ENCODE peak calls at places on chromosomes 7 and 10, in ten cellular contexts. D is NCI-H69; V is brain pericyte; A is T follicular helper cell; B is HuH-7; S is ELF-1; L is activated CD8-positive, alpha-beta memory T cell treated with anti-CD3 and anti-CD28 coated beads for 1 hour; X is AG09319; Z is kidney glomerular epithelial cell; I is kidney epithelial cell. Q is an unnamed sample.

GRCh38 chr7:150964593-150965111 is 13.5 kb downstream of the KCNH2 start:
- DNase-seq in D (peak), V (no peak), A (no peak), B (peak), S (peak), L (no peak), X (no peak), Z (no peak), I (no peak), Q (no peak)

GRCh38 chr10:68212721-68213352 is 19.1 kb downstream of the ATOH7 start:
- DNase-seq in D (peak), V (no peak), A (no peak), B (no peak), S (no peak), L (no peak), X (no peak), Z (no peak), I (no peak), Q (no peak)

GRCh38 chr7:97179454-97180104 is 62.1 kb downstream of the SDHAF3 start:
- DNase-seq in D (peak), V (peak), A (peak), B (peak), S (peak), L (peak), X (peak), Z (peak), I (peak), Q (peak)

GRCh38 chr10:60572511-60573194 is 183.0 kb upstream of the ANK3 start:
- DNase-seq in D (peak), V (peak), A (no peak), B (peak), S (peak), L (no peak), X (no peak), Z (peak), I (peak), Q (no peak)

GRCh38 chr7:2362385-2363088 is 7.9 kb downstream of the EIF3B start:
- DNase-seq in D (no peak), V (no peak), A (no peak), B (no peak), S (no peak), L (no peak), X (no peak), Z (no peak), I (no peak), Q (no peak)

GRCh38 chr7:135991322-135991721 is 14.2 kb upstream of the MTPN start:
- DNase-seq in D (no peak), V (no peak), A (no peak), B (no peak), S (no peak), L (no peak), X (no peak), Z (no peak), I (no peak), Q (no peak)

GRCh38 chr7:70417061-70417655 is 714.8 kb upstream of the GALNT17 start:
- DNase-seq in D (peak), V (no peak), A (no peak), B (no peak), S (peak), L (no peak), X (no peak), Z (no peak), I (no peak), Q (no peak)

GRCh38 chr10:133132711-133133291 is 27.2 kb upstream of the KNDC1 start:
- DNase-seq in D (no peak), V (no peak), A (no peak), B (no peak), S (no peak), L (no peak), X (no peak), Z (no peak), I (no peak), Q (peak)

GRCh38 chr10:80260295-80261243 is 28.9 kb downstream of the MAT1A start:
- DNase-seq in D (peak), V (no peak), A (no peak), B (peak), S (no peak), L (no peak), X (no peak), Z (no peak), I (no peak), Q (peak)

GRCh38 chr10:118522791-118523498 is 72.5 kb downstream of the PRLHR start:
- DNase-seq in D (peak), V (no peak), A (no peak), B (no peak), S (peak), L (no peak), X (no peak), Z (peak), I (peak), Q (no peak)

GRCh38 chr10:5534880-5535856 is 10.4 kb downstream of the CALML3 start:
- DNase-seq in D (no peak), V (no peak), A (no peak), B (peak), S (no peak), L (no peak), X (peak), Z (no peak), I (no peak), Q (no peak)

GRCh38 chr10:73926152-73926764 is 15.3 kb downstream of the PLAU start:
- DNase-seq in D (no peak), V (no peak), A (no peak), B (no peak), S (no peak), L (no peak), X (no peak), Z (no peak), I (no peak), Q (no peak)

GRCh38 chr7:145276118-145276517 is 440.3 kb upstream of the TPK1 start:
- DNase-seq in D (no peak), V (no peak), A (no peak), B (no peak), S (no peak), L (no peak), X (no peak), Z (no peak), I (no peak), Q (no peak)

GRCh38 chr10:126905776-126906703 is 812 bp downstream of the DOCK1 start:
- DNase-seq in D (no peak), V (no peak), A (no peak), B (peak), S (peak), L (no peak), X (no peak), Z (no peak), I (no peak), Q (no peak)

GRCh38 chr7:4856336-4857056 is 5.3 kb downstream of the PAPOLB start:
- DNase-seq in D (peak), V (no peak), A (no peak), B (no peak), S (no peak), L (no peak), X (no peak), Z (no peak), I (no peak), Q (no peak)

Q was measured in B cell.